ENCODE peak calls at places on chromosome 13, in five cellular contexts. B, L, Q, E and N are unnamed samples.
A peak's percentile ranks its signal among the peaks of the same experiment; 100 is the strongest.

GRCh38 chr13:40406405-40407138 is 259.9 kb downstream of the FOXO1 start:
- DNase-seq in L (no peak), E (no peak), B (no peak), Q (no peak), N (no peak)

GRCh38 chr13:99347911-99348451 is 40.8 kb upstream of the GPR183 start:
- DNase-seq in B (no peak), E (no peak), Q (no peak), L (no peak), N (no peak)

GRCh38 chr13:40388617-40389016 is 277.8 kb downstream of the FOXO1 start:
- DNase-seq in L (no peak), B (no peak), E (peak; percentile 92), Q (no peak), N (no peak)

GRCh38 chr13:94664889-94665288 is 47.5 kb downstream of the SOX21 start:
- DNase-seq in Q (no peak), E (no peak), B (no peak), L (no peak), N (no peak)

GRCh38 chr13:76250211-76250610 is 614.1 kb downstream of the LMO7 start:
- DNase-seq in E (no peak), L (no peak), Q (no peak), B (no peak), N (no peak)

GRCh38 chr13:69857188-69857821 is 250.3 kb upstream of the ATXN8OS start:
- DNase-seq in B (no peak), Q (no peak), L (no peak), E (no peak), N (no peak)

GRCh38 chr13:27455331-27455855 is 5.0 kb upstream of the MTIF3 start:
- DNase-seq in L (no peak), B (no peak), Q (no peak), E (no peak), N (no peak)

GRCh38 chr13:91845612-91846011 is 447.2 kb downstream of the GPC5 start:
- DNase-seq in Q (no peak), B (no peak), L (no peak), E (no peak), N (no peak)

GRCh38 chr13:78323848-78324247 is 279.5 kb downstream of the POU4F1 start:
- DNase-seq in B (no peak), Q (no peak), E (no peak), L (no peak), N (no peak)

GRCh38 chr13:114142640-114143490 is 10.4 kb upstream of the RASA3 start:
- DNase-seq in L (peak; percentile 22), E (peak; percentile 90), Q (no peak), B (no peak), N (no peak)

DNA sequence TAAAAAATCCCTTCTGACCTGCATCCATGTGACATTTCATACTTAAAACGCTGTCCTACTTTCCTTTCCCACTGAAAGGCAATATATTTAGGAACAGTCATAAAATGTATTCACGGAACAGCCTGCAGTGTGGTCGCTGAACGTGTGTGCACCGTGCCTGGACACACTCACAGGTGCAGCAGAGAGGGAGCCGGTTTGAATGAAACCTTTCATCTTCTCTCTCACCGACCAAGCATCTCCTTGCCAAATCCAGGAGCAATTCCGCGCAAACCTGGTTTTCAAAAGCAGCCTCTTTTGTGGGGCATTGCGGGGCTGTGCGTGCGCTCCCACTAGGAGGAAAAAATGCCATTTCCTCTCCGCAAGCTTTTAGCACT is 1.0 kb downstream of the DCLK1 start:
- DNase-seq in Q (no peak), L (no peak), B (no peak), E (no peak), N (no peak)
- TF ChIP-seq POLR2A in Q (no peak), L (no peak), B (no peak), E (no peak), N (no peak)

GRCh38 chr13:50670272-50670671 is 173.2 kb downstream of the DLEU7 start:
- DNase-seq in L (no peak), B (no peak), E (no peak), Q (no peak), N (no peak)

GRCh38 chr13:50668882-50669281 is 174.6 kb downstream of the DLEU7 start:
- DNase-seq in E (no peak), B (no peak), Q (no peak), L (no peak), N (no peak)

GRCh38 chr13:50668044-50668443 is 175.4 kb downstream of the DLEU7 start:
- DNase-seq in Q (peak; percentile 33), E (no peak), L (no peak), B (no peak), N (no peak)

GRCh38 chr13:50670847-50671542 is 172.5 kb downstream of the DLEU7 start:
- DNase-seq in E (no peak), B (no peak), Q (no peak), L (no peak), N (no peak)

GRCh38 chr13:50672025-50672424 is 171.5 kb downstream of the DLEU7 start:
- DNase-seq in E (no peak), B (no peak), Q (peak; percentile 66), L (no peak), N (no peak)
- H3K9me3 ChIP-seq in E (no peaks in the 10 kb centered on the region), B (no peaks in the 10 kb centered on the region), Q (no peaks in the 10 kb centered on the region), L (no peaks in the 10 kb centered on the region), N (no peaks in the 10 kb centered on the region)

GRCh38 chr13:25306671-25307464 is 5.4 kb downstream of the NUP58 start:
- DNase-seq in L (no peak), B (no peak), Q (no peak), E (no peak), N (no peak)

GRCh38 chr13:25300861-25301346 is 521 bp upstream of the NUP58 start:
- DNase-seq in B (peak; percentile 36), L (peak; percentile 47), E (peak; percentile 47), Q (peak; percentile 43), N (peak; percentile 9)

DNA sequence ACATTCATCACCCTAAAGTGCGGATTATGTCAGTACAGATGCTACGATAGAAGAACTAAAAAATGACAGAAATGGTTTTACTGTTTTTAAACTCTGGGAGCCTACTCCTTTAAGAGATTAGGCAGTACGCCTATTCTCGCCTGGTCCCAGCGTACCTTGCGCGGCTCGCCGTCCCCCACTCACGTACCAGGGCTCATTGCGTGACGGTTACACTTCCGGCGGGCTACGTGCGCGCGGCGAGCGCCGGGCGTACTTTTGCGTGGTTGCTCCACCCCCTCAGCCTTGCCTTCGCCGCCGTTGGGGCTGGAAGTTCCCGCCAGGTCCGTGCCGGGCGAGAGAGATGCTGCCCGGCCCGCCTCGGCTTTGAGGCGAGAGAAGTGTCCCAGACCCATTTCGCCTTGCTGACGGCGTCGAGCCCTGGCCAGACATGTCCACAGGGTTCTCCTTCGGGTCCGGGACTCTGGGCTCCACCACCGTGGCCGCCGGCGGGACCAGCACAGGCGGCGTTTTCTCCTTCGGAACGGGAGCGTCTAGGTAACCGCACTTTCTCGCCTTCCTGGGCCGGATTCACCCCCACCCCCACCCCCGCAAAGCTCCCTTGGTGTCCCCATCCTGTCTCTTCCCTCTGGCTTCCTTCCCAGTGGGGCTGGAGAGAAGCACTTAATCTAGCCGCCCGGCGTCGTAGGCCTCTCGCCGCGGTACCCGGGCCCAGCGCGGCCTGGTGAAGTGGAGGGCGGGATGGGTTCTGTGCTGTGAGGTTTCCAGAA is at the start of gene NUP58:
- DNase-seq in E (peak; percentile 98), L (peak; percentile 98), Q (peak; percentile 97), B (peak; percentile 93), N (peak; percentile 97)
- TF ChIP-seq POLR2A in E (peak; percentile 80), L (no peak), Q (peak; percentile 61), B (peak; percentile 82), N (peak; percentile 86)

GRCh38 chr13:18971576-18972219 is 209.9 kb downstream of the TUBA3C start:
- DNase-seq in E (no peak), Q (no peak), L (no peak), B (no peak), N (no peak)
- H3K9me3 ChIP-seq in E (no peaks in the 10 kb centered on the region), Q (no peaks in the 10 kb centered on the region), L (no peaks in the 10 kb centered on the region), B (no peaks in the 10 kb centered on the region), N (no peaks in the 10 kb centered on the region)

GRCh38 chr13:43879323-43880181 is at the start of the genes CCDC122 and LACC1:
- DNase-seq in E (peak; percentile 92), Q (peak; percentile 77), B (peak; percentile 78), L (peak; percentile 90), N (peak; percentile 79)
- TF ChIP-seq POLR2A in E (peak; percentile 80), Q (no peak), B (peak; percentile 72), L (no peak), N (peak; percentile 31)

DNA sequence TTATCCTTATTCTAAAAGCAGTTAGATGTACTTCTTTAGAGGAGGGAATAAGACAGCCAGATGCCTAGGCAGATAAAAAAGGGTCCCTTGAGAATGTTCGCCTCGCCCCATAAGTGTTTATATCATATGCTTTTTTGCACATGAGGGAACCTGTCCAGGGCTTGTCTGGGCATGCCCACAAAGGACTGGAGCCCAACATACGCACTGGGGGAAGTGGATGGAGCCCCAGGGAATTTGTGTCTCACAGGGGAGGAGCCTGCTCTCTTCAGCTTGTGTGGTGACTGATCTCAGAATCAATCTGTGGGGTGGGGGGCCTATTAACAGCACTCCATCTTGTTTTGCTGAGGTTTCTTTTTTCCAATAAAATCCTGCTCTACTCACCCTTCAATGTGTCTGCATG is 22.6 kb downstream of the MED4 start:
- DNase-seq in B (no peak), L (no peak), E (no peak), Q (no peak), N (no peak)
- H3K9me3 ChIP-seq in B (no peaks in the 10 kb centered on the region), L (peaks cover 9% of the 10 kb centered on the region), E (no peaks in the 10 kb centered on the region), Q (no peaks in the 10 kb centered on the region), N (no peaks in the 10 kb centered on the region)